ENCODE peak calls at places on chromosomes 16 and 17, in ten cellular contexts. E is NT2/D1; I is left lung; F is Panc1; U is ascending aorta; W is naive thymus-derived CD4-positive, alpha-beta T cell; Q is PC-9; J is cardiac muscle cell; O is brain microvascular endothelial cell; H is adrenal gland. S is an unnamed sample.

GRCh38 chr16:28106467-28106866 is 43.0 kb upstream of the GSG1L start:
- DNase-seq in E (no peak), I (no peak), F (no peak), U (no peak), W (no peak), Q (no peak), J (no peak), O (no peak), H (peak; percentile 6), S (no peak)

GRCh38 chr17:39804839-39805238 is 59.3 kb downstream of the IKZF3 start:
- DNase-seq in E (no peak), I (no peak), F (no peak), U (no peak), W (no peak), Q (no peak), J (no peak), O (no peak), H (no peak), S (no peak)

GRCh38 chr17:80921159-80921558 is 70.5 kb upstream of the CHMP6 start:
- DNase-seq in E (no peak), I (peak; percentile 72), F (no peak), U (no peak), W (no peak), Q (no peak), J (no peak), O (no peak), H (no peak), S (no peak)

GRCh38 chr16:10070591-10070990 is 111.6 kb downstream of the GRIN2A start:
- DNase-seq in E (no peak), I (no peak), F (no peak), U (no peak), W (no peak), Q (no peak), J (no peak), O (no peak), H (no peak), S (no peak)

GRCh38 chr17:73938706-73939105 is 264.8 kb upstream of the RPL38 start:
- DNase-seq in E (no peak), I (no peak), F (no peak), U (no peak), W (no peak), Q (no peak), J (no peak), O (no peak), H (no peak), S (no peak)

GRCh38 chr17:35291802-35292201 is 48.9 kb downstream of the SLFN5 start:
- DNase-seq in E (no peak), I (no peak), F (no peak), U (no peak), W (no peak), Q (no peak), J (no peak), O (peak; percentile 59), H (no peak), S (no peak)

GRCh38 chr17:73304438-73304837 is 7.4 kb downstream of the CDC42EP4 start:
- DNase-seq in E (no peak), I (no peak), F (no peak), U (no peak), W (no peak), Q (no peak), J (no peak), O (no peak), H (peak; percentile 52), S (no peak)

GRCh38 chr16:1890024-1890700 is 18.2 kb upstream of the MEIOB start:
- DNase-seq in E (no peak), I (peak; percentile 21), F (no peak), U (no peak), W (no peak), Q (no peak), J (no peak), O (no peak), H (no peak), S (no peak)

GRCh38 chr17:64358261-64358788 is 32.3 kb downstream of the PECAM1 start:
- DNase-seq in E (no peak), I (peak; percentile 21), F (no peak), U (no peak), W (no peak), Q (no peak), J (no peak), O (no peak), H (no peak), S (no peak)
- H3K27me3 ChIP-seq in E (no peaks in the 10 kb centered on the region), I (no peaks in the 10 kb centered on the region), F (no peaks in the 10 kb centered on the region), U (no peaks in the 10 kb centered on the region), W (peaks cover 3% of the 10 kb centered on the region), Q (no peaks in the 10 kb centered on the region), J (no peaks in the 10 kb centered on the region), O (no peaks in the 10 kb centered on the region), H (no peaks in the 10 kb centered on the region), S (no peaks in the 10 kb centered on the region)

GRCh38 chr17:79214940-79215604 is 140.4 kb downstream of the ENGASE start:
- DNase-seq in E (no peak), I (peak; percentile 50), F (no peak), U (no peak), W (no peak), Q (no peak), J (no peak), O (no peak), H (no peak), S (no peak)

GRCh38 chr17:79216391-79216790 is 141.8 kb downstream of the ENGASE start:
- DNase-seq in E (no peak), I (no peak), F (no peak), U (no peak), W (no peak), Q (no peak), J (no peak), O (no peak), H (no peak), S (no peak)

GRCh38 chr17:79215631-79216030 is 141.0 kb downstream of the ENGASE start:
- DNase-seq in E (no peak), I (no peak), F (no peak), U (no peak), W (no peak), Q (no peak), J (no peak), O (no peak), H (no peak), S (no peak)

GRCh38 chr17:79213305-79213704 is 138.7 kb downstream of the ENGASE start:
- DNase-seq in E (no peak), I (peak; percentile 39), F (no peak), U (no peak), W (no peak), Q (no peak), J (no peak), O (no peak), H (no peak), S (no peak)

GRCh38 chr17:79214459-79214858 is 139.8 kb downstream of the ENGASE start:
- DNase-seq in E (no peak), I (peak; percentile 39), F (no peak), U (no peak), W (no peak), Q (no peak), J (no peak), O (no peak), H (no peak), S (no peak)
- H3K27me3 ChIP-seq in E (no peaks in the 10 kb centered on the region), I (peaks cover 1% of the 10 kb centered on the region), F (peaks cover 19% of the 10 kb centered on the region), U (no peaks in the 10 kb centered on the region), W (no peaks in the 10 kb centered on the region), Q (peaks cover 94% of the 10 kb centered on the region), J (no peaks in the 10 kb centered on the region), O (peaks cover 18% of the 10 kb centered on the region), H (peaks cover 16% of the 10 kb centered on the region), S (peaks cover 23% of the 10 kb centered on the region)

DNA sequence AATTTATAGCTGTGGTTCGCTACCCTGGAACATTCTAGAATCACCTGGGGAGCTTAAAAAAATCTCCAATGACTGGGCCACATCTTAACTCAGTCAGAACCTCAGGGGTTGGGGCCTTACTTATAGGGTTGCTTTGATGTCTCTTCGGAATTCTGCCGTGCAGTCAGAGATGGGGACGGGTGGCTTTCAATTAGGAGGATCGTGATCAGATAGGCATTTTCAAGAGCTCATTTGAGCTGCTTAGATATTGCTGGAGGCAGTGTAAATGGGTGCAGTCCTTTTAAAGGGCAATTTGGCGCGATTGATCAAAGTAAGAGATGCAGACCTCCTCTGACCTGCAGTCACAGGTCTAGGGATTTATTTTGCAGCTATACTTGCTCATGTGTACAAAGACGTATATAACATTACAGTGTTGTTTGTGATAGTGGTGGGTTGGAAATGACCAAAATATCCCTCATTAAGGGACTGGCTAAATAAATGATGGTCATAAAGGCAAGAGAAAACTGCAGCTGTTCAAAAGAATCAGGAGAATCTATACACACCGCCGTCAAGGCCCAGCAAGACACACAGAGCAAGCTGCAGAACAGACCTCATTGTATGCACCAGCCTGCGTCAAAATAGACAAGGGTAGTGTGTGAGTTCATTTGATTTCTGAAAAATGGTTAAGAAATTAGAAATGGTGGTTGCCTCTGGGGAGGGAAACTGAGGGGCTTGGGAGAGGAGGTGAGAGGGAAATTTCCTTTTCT is 6.3 kb upstream of the KCNG4 start:
- DNase-seq in E (no peak), I (no peak), F (no peak), U (no peak), W (no peak), Q (no peak), J (no peak), O (no peak), H (no peak), S (no peak)
- H3K27me3 ChIP-seq in E (no peaks in the 10 kb centered on the region), I (no peaks in the 10 kb centered on the region), F (no peaks in the 10 kb centered on the region), U (no peaks in the 10 kb centered on the region), W (no peaks in the 10 kb centered on the region), Q (no peaks in the 10 kb centered on the region), J (no peaks in the 10 kb centered on the region), O (peaks cover 2% of the 10 kb centered on the region), H (peaks cover 5% of the 10 kb centered on the region), S (no peaks in the 10 kb centered on the region)

DNA sequence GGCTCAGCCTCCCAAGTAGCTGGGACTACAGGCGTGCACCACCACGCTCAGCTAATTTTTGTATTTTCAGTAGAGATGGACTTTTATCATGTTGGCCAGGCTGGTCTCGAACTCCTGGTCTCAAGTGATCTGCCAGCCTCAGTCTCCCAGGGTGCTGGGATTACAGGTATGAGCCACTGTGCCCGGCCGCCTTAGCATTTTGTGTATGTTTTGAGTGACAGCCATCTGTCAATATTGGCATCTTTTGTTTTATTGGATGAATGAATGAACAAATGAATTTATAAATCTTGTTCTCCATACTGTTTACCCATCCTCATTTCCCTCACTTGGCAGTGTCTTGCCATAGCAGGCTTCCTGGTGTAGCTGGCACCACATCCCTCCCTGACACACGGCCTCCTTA is 34.0 kb downstream of the WNT9B start:
- DNase-seq in E (no peak), I (no peak), F (no peak), U (no peak), W (no peak), Q (no peak), J (no peak), O (no peak), H (no peak), S (no peak)
- H3K27me3 ChIP-seq in E (peaks cover 3% of the 10 kb centered on the region), I (peaks cover 4% of the 10 kb centered on the region), F (no peaks in the 10 kb centered on the region), U (peaks cover 4% of the 10 kb centered on the region), W (no peaks in the 10 kb centered on the region), Q (peaks cover 65% of the 10 kb centered on the region), J (no peaks in the 10 kb centered on the region), O (peaks cover 15% of the 10 kb centered on the region), H (no peaks in the 10 kb centered on the region), S (peaks cover 4% of the 10 kb centered on the region)

DNA sequence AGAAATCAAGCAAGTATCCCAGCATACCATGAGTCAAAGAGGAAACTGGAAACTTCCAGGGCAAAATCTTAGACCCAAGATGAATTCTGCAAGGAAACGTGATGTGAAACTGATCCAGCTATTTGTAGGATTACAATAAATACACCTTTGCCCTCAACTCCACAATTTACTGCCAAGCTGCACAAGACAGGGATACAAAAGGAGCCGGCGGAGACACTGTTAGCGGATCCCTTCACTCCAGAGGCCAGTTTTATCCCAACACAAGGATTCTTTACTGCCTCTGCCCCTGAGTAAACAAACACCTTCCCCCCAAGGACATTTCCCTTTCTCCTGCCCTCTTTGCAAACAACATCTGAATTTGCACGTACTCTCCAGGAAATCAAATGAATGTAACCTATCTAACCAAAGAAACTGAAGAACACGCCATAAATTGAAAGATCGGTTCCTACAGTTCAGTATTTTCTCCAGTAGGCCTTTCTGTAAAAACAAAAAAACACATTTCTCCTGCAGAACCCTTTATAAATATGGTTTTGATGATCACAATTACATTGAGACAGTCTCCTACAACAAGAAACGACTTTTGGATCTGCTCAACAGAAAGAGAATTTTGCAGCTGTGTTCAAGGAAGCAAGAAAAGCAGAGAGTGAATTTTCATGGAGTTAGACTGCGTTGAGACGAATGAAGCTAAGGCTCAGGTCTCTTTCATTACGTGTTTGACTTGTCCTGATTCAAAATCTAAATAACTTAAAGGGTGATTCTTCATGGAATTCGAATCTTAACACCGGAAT is 1.4 kb upstream of the CBX2 start:
- DNase-seq in E (no peak), I (peak; percentile 0), F (no peak), U (no peak), W (no peak), Q (no peak), J (no peak), O (no peak), H (no peak), S (no peak)
- H3K27me3 ChIP-seq in E (peaks cover 8% of the 10 kb centered on the region), I (peaks cover 35% of the 10 kb centered on the region), F (peaks cover 18% of the 10 kb centered on the region), U (peaks cover 22% of the 10 kb centered on the region), W (peaks cover 11% of the 10 kb centered on the region), Q (no peaks in the 10 kb centered on the region), J (no peaks in the 10 kb centered on the region), O (peaks cover 20% of the 10 kb centered on the region), H (peaks cover 56% of the 10 kb centered on the region), S (peaks cover 31% of the 10 kb centered on the region)

S was measured in HL-60.